ENCODE peak calls at places on chromosomes 2 and 18, in nine cellular contexts. One of them, this sample, is unnamed.

GRCh38 chr2:151289972-151290335 is 486 bp upstream of the NMI start:
- DNase-seq in ovary: peak; percentile 47
- DNase-seq in prostate gland: no peak
- DNase-seq in cardiac muscle cell: no peak
- DNase-seq in left ventricle myocardium inferior: peak; percentile 28
- DNase-seq in CD8-positive, alpha-beta T cell: peak; percentile 51
- DNase-seq in mammary epithelial cell: peak; percentile 76
- DNase-seq in naive thymus-derived CD4-positive, alpha-beta T cell: no peak
- DNase-seq in astrocyte: no peak
- DNase-seq in this sample: no peak

GRCh38 chr18:7305416-7305815 is 74.5 kb downstream of the LRRC30 start:
- DNase-seq in ovary: no peak
- DNase-seq in prostate gland: no peak
- DNase-seq in cardiac muscle cell: no peak
- DNase-seq in left ventricle myocardium inferior: no peak
- DNase-seq in CD8-positive, alpha-beta T cell: no peak
- DNase-seq in mammary epithelial cell: no peak
- DNase-seq in naive thymus-derived CD4-positive, alpha-beta T cell: no peak
- DNase-seq in astrocyte: no peak
- DNase-seq in this sample: no peak

GRCh38 chr2:68936889-68937288 is 15.8 kb downstream of the GKN2 start:
- DNase-seq in ovary: no peak
- DNase-seq in prostate gland: no peak
- DNase-seq in cardiac muscle cell: no peak
- DNase-seq in left ventricle myocardium inferior: no peak
- DNase-seq in CD8-positive, alpha-beta T cell: no peak
- DNase-seq in mammary epithelial cell: peak; percentile 61
- DNase-seq in naive thymus-derived CD4-positive, alpha-beta T cell: no peak
- DNase-seq in astrocyte: peak; percentile 20
- DNase-seq in this sample: no peak

GRCh38 chr2:88058226-88058625 is 2.6 kb upstream of the KRCC1 start:
- DNase-seq in ovary: no peak
- DNase-seq in prostate gland: no peak
- DNase-seq in cardiac muscle cell: no peak
- DNase-seq in left ventricle myocardium inferior: no peak
- DNase-seq in CD8-positive, alpha-beta T cell: no peak
- DNase-seq in mammary epithelial cell: no peak
- DNase-seq in naive thymus-derived CD4-positive, alpha-beta T cell: no peak
- DNase-seq in astrocyte: no peak
- DNase-seq in this sample: no peak

GRCh38 chr2:17979707-17980106 is 101.2 kb downstream of the KCNS3 start:
- DNase-seq in ovary: no peak
- DNase-seq in prostate gland: no peak
- DNase-seq in cardiac muscle cell: no peak
- DNase-seq in left ventricle myocardium inferior: no peak
- DNase-seq in CD8-positive, alpha-beta T cell: no peak
- DNase-seq in mammary epithelial cell: no peak
- DNase-seq in naive thymus-derived CD4-positive, alpha-beta T cell: no peak
- DNase-seq in astrocyte: peak; percentile 71
- DNase-seq in this sample: no peak

GRCh38 chr18:2222270-2223185 is 348.8 kb downstream of the METTL4 start:
- DNase-seq in ovary: no peak
- DNase-seq in prostate gland: no peak
- DNase-seq in cardiac muscle cell: peak; percentile 21
- DNase-seq in left ventricle myocardium inferior: no peak
- DNase-seq in CD8-positive, alpha-beta T cell: no peak
- DNase-seq in mammary epithelial cell: peak; percentile 40
- DNase-seq in naive thymus-derived CD4-positive, alpha-beta T cell: no peak
- DNase-seq in astrocyte: no peak
- DNase-seq in this sample: no peak

GRCh38 chr2:2275451-2275850 is 55.6 kb downstream of the MYT1L start:
- DNase-seq in ovary: no peak
- DNase-seq in prostate gland: no peak
- DNase-seq in cardiac muscle cell: no peak
- DNase-seq in left ventricle myocardium inferior: no peak
- DNase-seq in CD8-positive, alpha-beta T cell: no peak
- DNase-seq in mammary epithelial cell: no peak
- DNase-seq in naive thymus-derived CD4-positive, alpha-beta T cell: no peak
- DNase-seq in astrocyte: no peak
- DNase-seq in this sample: no peak

GRCh38 chr18:78898635-78899034 is 81.0 kb upstream of the SALL3 start:
- DNase-seq in ovary: no peak
- DNase-seq in prostate gland: no peak
- DNase-seq in cardiac muscle cell: no peak
- DNase-seq in left ventricle myocardium inferior: no peak
- DNase-seq in CD8-positive, alpha-beta T cell: no peak
- DNase-seq in mammary epithelial cell: no peak
- DNase-seq in naive thymus-derived CD4-positive, alpha-beta T cell: no peak
- DNase-seq in astrocyte: no peak
- DNase-seq in this sample: no peak

GRCh38 chr18:76837071-76837470 is 14.7 kb downstream of the ZNF236 start:
- DNase-seq in ovary: no peak
- DNase-seq in prostate gland: no peak
- DNase-seq in cardiac muscle cell: no peak
- DNase-seq in left ventricle myocardium inferior: no peak
- DNase-seq in CD8-positive, alpha-beta T cell: no peak
- DNase-seq in mammary epithelial cell: no peak
- DNase-seq in naive thymus-derived CD4-positive, alpha-beta T cell: no peak
- DNase-seq in astrocyte: no peak
- DNase-seq in this sample: no peak

GRCh38 chr18:76835380-76835779 is 13.0 kb downstream of the ZNF236 start:
- DNase-seq in ovary: no peak
- DNase-seq in prostate gland: no peak
- DNase-seq in cardiac muscle cell: no peak
- DNase-seq in left ventricle myocardium inferior: no peak
- DNase-seq in CD8-positive, alpha-beta T cell: no peak
- DNase-seq in mammary epithelial cell: no peak
- DNase-seq in naive thymus-derived CD4-positive, alpha-beta T cell: no peak
- DNase-seq in astrocyte: no peak
- DNase-seq in this sample: no peak

GRCh38 chr18:76839395-76839794 is 17.0 kb downstream of the ZNF236 start:
- DNase-seq in ovary: no peak
- DNase-seq in prostate gland: no peak
- DNase-seq in cardiac muscle cell: no peak
- DNase-seq in left ventricle myocardium inferior: no peak
- DNase-seq in CD8-positive, alpha-beta T cell: no peak
- DNase-seq in mammary epithelial cell: no peak
- DNase-seq in naive thymus-derived CD4-positive, alpha-beta T cell: no peak
- DNase-seq in astrocyte: peak; percentile 19
- DNase-seq in this sample: no peak

GRCh38 chr18:76834379-76834778 is 12.0 kb downstream of the ZNF236 start:
- DNase-seq in ovary: no peak
- DNase-seq in prostate gland: no peak
- DNase-seq in cardiac muscle cell: no peak
- DNase-seq in left ventricle myocardium inferior: no peak
- DNase-seq in CD8-positive, alpha-beta T cell: no peak
- DNase-seq in mammary epithelial cell: no peak
- DNase-seq in naive thymus-derived CD4-positive, alpha-beta T cell: no peak
- DNase-seq in astrocyte: no peak
- DNase-seq in this sample: no peak

DNA sequence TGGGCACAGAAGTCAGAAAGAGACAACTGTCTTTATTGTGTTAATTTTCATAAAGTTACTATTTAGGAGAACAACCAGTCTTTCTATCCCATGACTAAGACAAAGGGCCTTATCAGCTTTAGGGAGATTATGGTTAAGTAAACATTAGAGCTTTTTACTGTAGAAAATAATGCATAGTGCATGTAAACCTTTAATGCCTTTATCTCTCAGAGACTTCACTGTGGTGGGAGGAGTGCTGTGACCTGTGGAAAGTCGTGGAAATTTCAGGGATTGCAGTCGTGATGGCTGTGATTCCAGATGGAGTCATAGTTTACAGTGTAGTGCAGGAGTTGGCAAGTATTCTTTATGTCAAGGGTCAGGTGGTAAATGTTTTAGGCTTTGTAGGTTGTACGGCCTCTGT is 15.8 kb downstream of the ZNF236 start:
- DNase-seq in ovary: no peak
- DNase-seq in prostate gland: no peak
- DNase-seq in cardiac muscle cell: no peak
- DNase-seq in left ventricle myocardium inferior: no peak
- DNase-seq in CD8-positive, alpha-beta T cell: no peak
- DNase-seq in mammary epithelial cell: no peak
- DNase-seq in naive thymus-derived CD4-positive, alpha-beta T cell: no peak
- DNase-seq in astrocyte: peak; percentile 14
- DNase-seq in this sample: no peak
- H3K4me3 ChIP-seq in ovary: no peak overlapping the region
- H3K4me3 ChIP-seq in prostate gland: no peak overlapping the region
- H3K4me3 ChIP-seq in cardiac muscle cell: no peak overlapping the region
- H3K4me3 ChIP-seq in left ventricle myocardium inferior: no peak overlapping the region
- H3K4me3 ChIP-seq in CD8-positive, alpha-beta T cell: no peak overlapping the region
- H3K4me3 ChIP-seq in mammary epithelial cell: no peak overlapping the region
- H3K4me3 ChIP-seq in naive thymus-derived CD4-positive, alpha-beta T cell: no peak overlapping the region
- H3K4me3 ChIP-seq in astrocyte: no peak overlapping the region
- H3K4me3 ChIP-seq in this sample: no peak overlapping the region

DNA sequence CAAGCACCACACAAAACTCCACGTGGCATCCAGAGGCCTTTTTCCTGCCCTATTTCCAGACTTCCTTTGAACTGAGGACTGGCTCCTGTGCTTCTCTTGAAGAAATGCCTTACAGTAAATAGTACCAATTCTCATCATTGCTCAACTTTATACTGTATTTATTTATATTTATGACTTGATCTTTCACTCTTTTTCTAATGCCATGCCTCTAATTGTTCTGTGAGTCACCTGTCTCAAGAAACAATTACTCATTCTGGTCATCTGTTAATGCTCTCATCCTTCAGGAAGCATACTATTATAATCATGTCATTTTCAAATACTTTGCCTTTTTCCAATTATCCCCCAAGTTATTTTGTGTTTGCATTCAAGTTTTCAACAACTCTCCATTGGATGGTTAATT is 85.9 kb downstream of the DCDC2C start:
- DNase-seq in ovary: no peak
- DNase-seq in prostate gland: no peak
- DNase-seq in cardiac muscle cell: no peak
- DNase-seq in left ventricle myocardium inferior: no peak
- DNase-seq in CD8-positive, alpha-beta T cell: no peak
- DNase-seq in mammary epithelial cell: no peak
- DNase-seq in naive thymus-derived CD4-positive, alpha-beta T cell: no peak
- DNase-seq in astrocyte: no peak
- DNase-seq in this sample: no peak
- H3K4me1 ChIP-seq in ovary: no peaks in the 10 kb centered on the region
- H3K4me1 ChIP-seq in prostate gland: peaks cover 2% of the 10 kb centered on the region
- H3K4me1 ChIP-seq in cardiac muscle cell: no peaks in the 10 kb centered on the region
- H3K4me1 ChIP-seq in left ventricle myocardium inferior: no peaks in the 10 kb centered on the region
- H3K4me1 ChIP-seq in CD8-positive, alpha-beta T cell: no peaks in the 10 kb centered on the region
- H3K4me1 ChIP-seq in mammary epithelial cell: no peaks in the 10 kb centered on the region
- H3K4me1 ChIP-seq in naive thymus-derived CD4-positive, alpha-beta T cell: no peaks in the 10 kb centered on the region
- H3K4me1 ChIP-seq in astrocyte: peaks cover 12% of the 10 kb centered on the region
- H3K4me1 ChIP-seq in this sample: no peaks in the 10 kb centered on the region

GRCh38 chr2:176172007-176172747 is 15.1 kb downstream of the HOXD3 start:
- DNase-seq in ovary: no peak
- DNase-seq in prostate gland: no peak
- DNase-seq in cardiac muscle cell: no peak
- DNase-seq in left ventricle myocardium inferior: no peak
- DNase-seq in CD8-positive, alpha-beta T cell: no peak
- DNase-seq in mammary epithelial cell: no peak
- DNase-seq in naive thymus-derived CD4-positive, alpha-beta T cell: no peak
- DNase-seq in astrocyte: no peak
- DNase-seq in this sample: no peak

GRCh38 chr2:176171331-176172006 is 14.4 kb downstream of the HOXD3 start:
- DNase-seq in ovary: no peak
- DNase-seq in prostate gland: no peak
- DNase-seq in cardiac muscle cell: no peak
- DNase-seq in left ventricle myocardium inferior: no peak
- DNase-seq in CD8-positive, alpha-beta T cell: no peak
- DNase-seq in mammary epithelial cell: no peak
- DNase-seq in naive thymus-derived CD4-positive, alpha-beta T cell: no peak
- DNase-seq in astrocyte: peak; percentile 58
- DNase-seq in this sample: no peak

GRCh38 chr2:176174382-176174834 is 14.1 kb upstream of the HOXD1 start:
- DNase-seq in ovary: no peak
- DNase-seq in prostate gland: no peak
- DNase-seq in cardiac muscle cell: no peak
- DNase-seq in left ventricle myocardium inferior: no peak
- DNase-seq in CD8-positive, alpha-beta T cell: no peak
- DNase-seq in mammary epithelial cell: no peak
- DNase-seq in naive thymus-derived CD4-positive, alpha-beta T cell: no peak
- DNase-seq in astrocyte: peak; percentile 70
- DNase-seq in this sample: no peak

GRCh38 chr2:176173679-176174381 is 14.6 kb upstream of the HOXD1 start:
- DNase-seq in ovary: no peak
- DNase-seq in prostate gland: no peak
- DNase-seq in cardiac muscle cell: no peak
- DNase-seq in left ventricle myocardium inferior: no peak
- DNase-seq in CD8-positive, alpha-beta T cell: no peak
- DNase-seq in mammary epithelial cell: no peak
- DNase-seq in naive thymus-derived CD4-positive, alpha-beta T cell: no peak
- DNase-seq in astrocyte: peak; percentile 68
- DNase-seq in this sample: no peak

GRCh38 chr2:176172748-176173586 is 15.5 kb upstream of the HOXD1 start:
- DNase-seq in ovary: no peak
- DNase-seq in prostate gland: no peak
- DNase-seq in cardiac muscle cell: no peak
- DNase-seq in left ventricle myocardium inferior: no peak
- DNase-seq in CD8-positive, alpha-beta T cell: no peak
- DNase-seq in mammary epithelial cell: no peak
- DNase-seq in naive thymus-derived CD4-positive, alpha-beta T cell: no peak
- DNase-seq in astrocyte: peak; percentile 49
- DNase-seq in this sample: no peak
- H3K27me3 ChIP-seq in ovary: no peaks in the 10 kb centered on the region
- H3K27me3 ChIP-seq in prostate gland: peaks cover 34% of the 10 kb centered on the region
- H3K27me3 ChIP-seq in cardiac muscle cell: peaks cover 100% of the 10 kb centered on the region
- H3K27me3 ChIP-seq in left ventricle myocardium inferior: peaks cover 100% of the 10 kb centered on the region
- H3K27me3 ChIP-seq in CD8-positive, alpha-beta T cell: peaks cover 54% of the 10 kb centered on the region
- H3K27me3 ChIP-seq in mammary epithelial cell: peaks cover 57% of the 10 kb centered on the region
- H3K27me3 ChIP-seq in naive thymus-derived CD4-positive, alpha-beta T cell: peaks cover 58% of the 10 kb centered on the region
- H3K27me3 ChIP-seq in astrocyte: peaks cover 61% of the 10 kb centered on the region
- H3K27me3 ChIP-seq in this sample: peaks cover 7% of the 10 kb centered on the region

GRCh38 chr2:190216829-190217228 is 102.8 kb downstream of the HIBCH start:
- DNase-seq in ovary: peak; percentile 24
- DNase-seq in prostate gland: no peak
- DNase-seq in cardiac muscle cell: peak; percentile 37
- DNase-seq in left ventricle myocardium inferior: peak; percentile 41
- DNase-seq in CD8-positive, alpha-beta T cell: no peak
- DNase-seq in mammary epithelial cell: no peak
- DNase-seq in naive thymus-derived CD4-positive, alpha-beta T cell: no peak
- DNase-seq in astrocyte: no peak
- DNase-seq in this sample: peak; percentile 79

GRCh38 chr2:190217616-190218015 is 102.0 kb downstream of the HIBCH start:
- DNase-seq in ovary: no peak
- DNase-seq in prostate gland: no peak
- DNase-seq in cardiac muscle cell: no peak
- DNase-seq in left ventricle myocardium inferior: no peak
- DNase-seq in CD8-positive, alpha-beta T cell: no peak
- DNase-seq in mammary epithelial cell: no peak
- DNase-seq in naive thymus-derived CD4-positive, alpha-beta T cell: no peak
- DNase-seq in astrocyte: no peak
- DNase-seq in this sample: no peak

GRCh38 chr2:190213441-190214335 is 105.9 kb downstream of the HIBCH start:
- DNase-seq in ovary: peak; percentile 25
- DNase-seq in prostate gland: no peak
- DNase-seq in cardiac muscle cell: peak; percentile 5
- DNase-seq in left ventricle myocardium inferior: peak; percentile 22
- DNase-seq in CD8-positive, alpha-beta T cell: no peak
- DNase-seq in mammary epithelial cell: no peak
- DNase-seq in naive thymus-derived CD4-positive, alpha-beta T cell: no peak
- DNase-seq in astrocyte: peak; percentile 61
- DNase-seq in this sample: peak; percentile 80

GRCh38 chr2:190215620-190216019 is 104.0 kb downstream of the HIBCH start:
- DNase-seq in ovary: no peak
- DNase-seq in prostate gland: no peak
- DNase-seq in cardiac muscle cell: no peak
- DNase-seq in left ventricle myocardium inferior: no peak
- DNase-seq in CD8-positive, alpha-beta T cell: no peak
- DNase-seq in mammary epithelial cell: no peak
- DNase-seq in naive thymus-derived CD4-positive, alpha-beta T cell: no peak
- DNase-seq in astrocyte: no peak
- DNase-seq in this sample: no peak

GRCh38 chr2:190214434-190215194 is 105.0 kb downstream of the HIBCH start:
- DNase-seq in ovary: no peak
- DNase-seq in prostate gland: no peak
- DNase-seq in cardiac muscle cell: no peak
- DNase-seq in left ventricle myocardium inferior: no peak
- DNase-seq in CD8-positive, alpha-beta T cell: no peak
- DNase-seq in mammary epithelial cell: no peak
- DNase-seq in naive thymus-derived CD4-positive, alpha-beta T cell: no peak
- DNase-seq in astrocyte: peak; percentile 74
- DNase-seq in this sample: no peak
- H3K4me3 ChIP-seq in ovary: no peak overlapping the region
- H3K4me3 ChIP-seq in prostate gland: no peak overlapping the region
- H3K4me3 ChIP-seq in cardiac muscle cell: no peak overlapping the region
- H3K4me3 ChIP-seq in left ventricle myocardium inferior: no peak overlapping the region
- H3K4me3 ChIP-seq in CD8-positive, alpha-beta T cell: no peak overlapping the region
- H3K4me3 ChIP-seq in mammary epithelial cell: no peak overlapping the region
- H3K4me3 ChIP-seq in naive thymus-derived CD4-positive, alpha-beta T cell: no peak overlapping the region
- H3K4me3 ChIP-seq in astrocyte: no peak overlapping the region
- H3K4me3 ChIP-seq in this sample: no peak overlapping the region

This sample was measured in right cardiac atrium.